ENCODE peak calls at places on chromosomes 3 and 15, in eight cellular contexts. L is COLO829, W is mesendoderm, Q is HT-29, I is erythroblast, Z is nucleus accumbens, H is hypothalamus, X is neural progenitor cell. T is an unnamed sample.

GRCh38 chr15:33988384-33988783 is 20.1 kb downstream of the CHRM5 start:
- DNase-seq in I (no peak), W (no peak), H (no peak), Z (no peak), Q (peak), X (no peak), L (no peak), T (no peak)

GRCh38 chr3:146314871-146315270 is 64.0 kb upstream of the PLSCR4 start:
- DNase-seq in X (no peak), H (no peak), I (no peak), W (no peak), Z (no peak), Q (no peak), L (no peak), T (no peak)

GRCh38 chr3:12948891-12949711 is 107.7 kb upstream of the RPL32 start:
- DNase-seq in W (no peak), Q (no peak), H (no peak), Z (no peak), I (peak), L (peak), X (no peak), T (no peak)

GRCh38 chr15:80977627-80978036 is 12.0 kb downstream of the MESD start:
- DNase-seq in I (peak), Q (peak), Z (peak), X (peak), W (peak), L (peak), H (peak), T (peak)

GRCh38 chr15:29849218-29849617 is 26.9 kb upstream of the TJP1 start:
- DNase-seq in Z (no peak), X (no peak), I (no peak), H (no peak), W (no peak), L (no peak), Q (no peak), T (no peak)

GRCh38 chr15:81887913-81888312 is 157.9 kb downstream of the MEX3B start:
- DNase-seq in Z (no peak), I (no peak), W (no peak), Q (no peak), L (no peak), X (no peak), H (no peak), T (no peak)

GRCh38 chr15:86522721-86523120 is 443.1 kb downstream of the AGBL1 start:
- DNase-seq in H (no peak), W (no peak), L (no peak), Q (peak), I (no peak), Z (no peak), X (no peak), T (no peak)

GRCh38 chr3:175002732-175003143 is 143.6 kb downstream of the NAALADL2 start:
- DNase-seq in W (no peak), X (no peak), H (no peak), Q (no peak), Z (no peak), L (no peak), I (no peak), T (no peak)

GRCh38 chr15:68354923-68355322 is 77.0 kb downstream of the ITGA11 start:
- DNase-seq in X (no peak), I (no peak), L (no peak), Z (no peak), Q (no peak), W (peak), H (no peak), T (no peak)

T was measured in pancreas.